ENCODE peak calls at places on chromosomes 11 and 22, in five cellular contexts. N is ureter, D is cardiac fibroblast, E is NCI-H1105, V is hepatic stellate cell. Q is an unnamed sample.

GRCh38 chr11:64951529-64951928 is 15.8 kb upstream of the GPHA2 start:
- DNase-seq in N (no peak), D (no peak), E (no peak), V (no peak), Q (no peak)

GRCh38 chr11:66082936-66083698 is 13.0 kb downstream of the PACS1 start:
- DNase-seq in N (no peak), D (peak; percentile 46), E (peak; percentile 82), V (peak; percentile 36), Q (no peak)

GRCh38 chr11:76781861-76782500 is 1.2 kb upstream of the TSKU start:
- DNase-seq in N (no peak), D (no peak), E (no peak), V (no peak), Q (no peak)

GRCh38 chr11:64045700-64046099 is 10.0 kb downstream of the FLRT1 start:
- DNase-seq in N (no peak), D (no peak), E (no peak), V (no peak), Q (no peak)

GRCh38 chr11:8759634-8760033 is 77.0 kb downstream of the RPL27A start:
- DNase-seq in N (no peak), D (no peak), E (no peak), V (no peak), Q (no peak)

GRCh38 chr11:61061081-61061826 is 41.0 kb upstream of the CD5 start:
- DNase-seq in N (peak; percentile 56), D (no peak), E (no peak), V (no peak), Q (no peak)

GRCh38 chr11:68992743-68993255 is 12.0 kb upstream of the MRGPRD start:
- DNase-seq in N (peak; percentile 29), D (no peak), E (no peak), V (no peak), Q (no peak)

GRCh38 chr11:27861706-27862430 is 161.6 kb upstream of the BDNF start:
- DNase-seq in N (no peak), D (peak; percentile 82), E (no peak), V (peak; percentile 53), Q (peak; percentile 61)

GRCh38 chr11:47161134-47161854 is 15.4 kb downstream of the ARFGAP2 start:
- DNase-seq in N (no peak), D (peak; percentile 80), E (peak; percentile 55), V (peak; percentile 90), Q (peak; percentile 89)

GRCh38 chr22:25403752-25404471 is 160.6 kb upstream of the GRK3 start:
- DNase-seq in N (no peak), D (peak; percentile 44), E (no peak), V (peak; percentile 41), Q (peak; percentile 43)

GRCh38 chr11:73154178-73154577 is 12.1 kb upstream of the FCHSD2 start:
- DNase-seq in N (no peak), D (no peak), E (no peak), V (no peak), Q (no peak)

GRCh38 chr11:34180045-34180813 is 74.8 kb downstream of the NAT10 start:
- DNase-seq in N (no peak), D (no peak), E (no peak), V (no peak), Q (no peak)

GRCh38 chr11:75815345-75815983 is 454 bp downstream of the UVRAG start:
- DNase-seq in N (no peak), D (no peak), E (peak; percentile 19), V (peak; percentile 59), Q (no peak)

GRCh38 chr11:8768625-8769333 is 86.2 kb downstream of the RPL27A start:
- DNase-seq in N (no peak), D (peak; percentile 59), E (no peak), V (peak; percentile 73), Q (peak; percentile 53)

GRCh38 chr11:18650859-18651557 is 16.9 kb upstream of the SPTY2D1 start:
- DNase-seq in N (no peak), D (peak; percentile 83), E (peak; percentile 0), V (peak; percentile 43), Q (peak; percentile 58)

GRCh38 chr11:3222941-3223905 is 4.6 kb upstream of the MRGPRG start:
- DNase-seq in N (peak; percentile 39), D (no peak), E (no peak), V (no peak), Q (peak; percentile 7)

GRCh38 chr11:101439488-101439887 is 144.3 kb downstream of the TRPC6 start:
- DNase-seq in N (no peak), D (no peak), E (no peak), V (no peak), Q (no peak)

GRCh38 chr22:31148516-31148915 is 8.2 kb upstream of the PLA2G3 start:
- DNase-seq in N (no peak), D (peak; percentile 72), E (no peak), V (no peak), Q (peak; percentile 24)

GRCh38 chr11:34451053-34451452 is 12.3 kb downstream of the CAT start:
- DNase-seq in N (no peak), D (no peak), E (no peak), V (no peak), Q (no peak)

GRCh38 chr11:110679323-110679980 is 32.8 kb downstream of the ARHGAP20 start:
- DNase-seq in N (no peak), D (no peak), E (no peak), V (peak; percentile 14), Q (peak; percentile 4)

GRCh38 chr11:35190804-35191348 is 51.9 kb downstream of the CD44 start:
- DNase-seq in N (no peak), D (peak; percentile 37), E (no peak), V (no peak), Q (peak; percentile 34)

GRCh38 chr11:64207247-64208085 is 945 bp downstream of the FERMT3 start:
- DNase-seq in N (no peak), D (peak; percentile 79), E (no peak), V (peak; percentile 93), Q (peak; percentile 68)

GRCh38 chr11:29786092-29786491 is 230.7 kb downstream of the KCNA4 start:
- DNase-seq in N (no peak), D (peak; percentile 45), E (no peak), V (no peak), Q (no peak)

GRCh38 chr11:60769273-60769672 is 12.6 kb downstream of the MS4A15 start:
- DNase-seq in N (no peak), D (no peak), E (no peak), V (no peak), Q (no peak)

GRCh38 chr11:27213232-27213660 is 149.8 kb downstream of the CCDC34 start:
- DNase-seq in N (no peak), D (peak; percentile 84), E (no peak), V (peak; percentile 29), Q (peak; percentile 52)

GRCh38 chr11:40186401-40187091 is 1272.9 kb downstream of the LRRC4C start:
- DNase-seq in N (no peak), D (no peak), E (no peak), V (no peak), Q (no peak)

GRCh38 chr11:45659031-45659817 is 6.2 kb downstream of the CHST1 start:
- DNase-seq in N (no peak), D (no peak), E (no peak), V (no peak), Q (no peak)

GRCh38 chr22:35589071-35589735 is 27.9 kb downstream of the MB start:
- DNase-seq in N (peak; percentile 61), D (peak; percentile 70), E (no peak), V (peak; percentile 46), Q (no peak)

GRCh38 chr11:109048098-109048497 is 373.9 kb upstream of the C11orf87 start:
- DNase-seq in N (no peak), D (peak; percentile 26), E (no peak), V (peak; percentile 19), Q (no peak)

GRCh38 chr11:103967985-103968384 is 68.5 kb upstream of the DDI1 start:
- DNase-seq in N (no peak), D (no peak), E (no peak), V (no peak), Q (no peak)

GRCh38 chr11:10856689-10857603 is 907 bp downstream of the ZBED5 start:
- DNase-seq in N (peak; percentile 62), D (peak; percentile 36), E (peak; percentile 6), V (peak; percentile 21), Q (peak; percentile 18)

GRCh38 chr11:64181506-64182411 is 4.2 kb upstream of the STIP1 start:
- DNase-seq in N (peak; percentile 95), D (peak; percentile 93), E (peak; percentile 9), V (peak; percentile 95), Q (peak; percentile 93)

GRCh38 chr11:70682760-70683159 is 284.4 kb downstream of the CTTN start:
- DNase-seq in N (no peak), D (no peak), E (no peak), V (no peak), Q (no peak)

GRCh38 chr11:43177938-43178337 is 133.9 kb upstream of the API5 start:
- DNase-seq in N (no peak), D (no peak), E (no peak), V (no peak), Q (no peak)